ENCODE peak calls at places on chromosomes 5 and 9, in five cellular contexts. S is NCI-H2171, H is M059J, D is CMK, P is astrocyte of the spinal cord. A is an unnamed sample.
A peak's percentile ranks its signal among the peaks of the same experiment; 100 is the strongest.

GRCh38 chr9:69898714-69899209 is 78.1 kb downstream of the CFAP95 start:
- DNase-seq in S (no peak), H (peak; percentile 98), D (no peak), P (peak; percentile 94), A (no peak)

GRCh38 chr5:60835554-60835953 is 8.5 kb downstream of the ELOVL7 start:
- DNase-seq in S (no peak), H (peak; percentile 20), D (no peak), P (no peak), A (no peak)

GRCh38 chr5:154162475-154163217 is 27.9 kb upstream of the GALNT10 start:
- DNase-seq in S (peak; percentile 27), H (no peak), D (no peak), P (no peak), A (no peak)

GRCh38 chr5:143826909-143827514 is 15.1 kb downstream of the HMHB1 start:
- DNase-seq in S (peak; percentile 28), H (peak; percentile 69), D (no peak), P (no peak), A (peak; percentile 32)

GRCh38 chr9:77018058-77019009 is 1.1 kb upstream of the FOXB2 start:
- DNase-seq in S (no peak), H (no peak), D (no peak), P (no peak), A (peak; percentile 26)

GRCh38 chr5:142427529-142427928 is 102.7 kb upstream of the SPRY4 start:
- DNase-seq in S (no peak), H (no peak), D (no peak), P (no peak), A (no peak)

GRCh38 chr9:80873861-80874260 is 815.5 kb downstream of the TLE1 start:
- DNase-seq in S (no peak), H (no peak), D (no peak), P (no peak), A (no peak)

GRCh38 chr5:176447538-176447981 is 625 bp upstream of the FAF2 start:
- DNase-seq in S (peak; percentile 1), H (no peak), D (peak; percentile 41), P (no peak), A (no peak)

GRCh38 chr9:36327903-36328302 is 69.7 kb upstream of the GNE start:
- DNase-seq in S (no peak), H (peak; percentile 78), D (no peak), P (no peak), A (no peak)

GRCh38 chr9:133133680-133134418 is 12.8 kb upstream of the RALGDS start:
- DNase-seq in S (peak; percentile 77), H (peak; percentile 100), D (no peak), P (peak; percentile 95), A (peak; percentile 82)

GRCh38 chr5:15571618-15572017 is 71.6 kb downstream of the FBXL7 start:
- DNase-seq in S (no peak), H (no peak), D (no peak), P (no peak), A (no peak)

GRCh38 chr9:5186416-5187169 is 1.2 kb upstream of the INSL6 start:
- DNase-seq in S (peak; percentile 40), H (peak; percentile 62), D (no peak), P (peak; percentile 63), A (no peak)

GRCh38 chr5:150766265-150766664 is 7.4 kb upstream of the DCTN4 start:
- DNase-seq in S (no peak), H (no peak), D (no peak), P (no peak), A (no peak)

GRCh38 chr5:135036405-135036804 is 2.4 kb upstream of the PITX1 start:
- DNase-seq in S (no peak), H (no peak), D (no peak), P (no peak), A (no peak)

GRCh38 chr9:10525972-10526371 is 86.8 kb downstream of the PTPRD start:
- DNase-seq in S (no peak), H (no peak), D (no peak), P (no peak), A (no peak)

GRCh38 chr9:106731910-106732309 is 131.1 kb upstream of the ZNF462 start:
- DNase-seq in S (peak; percentile 84), H (no peak), D (no peak), P (no peak), A (peak; percentile 99)

GRCh38 chr9:131969469-131969989 is 110.1 kb downstream of the MED27 start:
- DNase-seq in S (peak; percentile 54), H (no peak), D (no peak), P (no peak), A (no peak)